ENCODE peak calls at places on chromosomes 11 and 22, in ten cellular contexts. One of them, this sample, is unnamed.

GRCh38 chr11:114525682-114526081 is 34.0 kb downstream of the NXPE1 start:
- DNase-seq in brain microvascular endothelial cell: no peak
- DNase-seq in IMR-90: no peak
- DNase-seq in GM23248: no peak
- DNase-seq in aorta: no peak
- DNase-seq in cardiac muscle cell: no peak
- DNase-seq in fibroblast of lung: no peak
- DNase-seq in stomach: no peak
- DNase-seq in tibial nerve: no peak
- DNase-seq in foreskin keratinocyte: no peak
- DNase-seq in this sample: no peak

GRCh38 chr11:112271242-112271641 is 10.6 kb upstream of the PLET1 start:
- DNase-seq in GM23248: no peak
- DNase-seq in brain microvascular endothelial cell: no peak
- DNase-seq in IMR-90: no peak
- DNase-seq in aorta: no peak
- DNase-seq in fibroblast of lung: no peak
- DNase-seq in tibial nerve: no peak
- DNase-seq in stomach: no peak
- DNase-seq in foreskin keratinocyte: no peak
- DNase-seq in cardiac muscle cell: no peak
- DNase-seq in this sample: no peak

GRCh38 chr11:12050470-12050891 is 42.1 kb upstream of the DKK3 start:
- DNase-seq in brain microvascular endothelial cell: no peak
- DNase-seq in fibroblast of lung: no peak
- DNase-seq in tibial nerve: no peak
- DNase-seq in foreskin keratinocyte: no peak
- DNase-seq in stomach: no peak
- DNase-seq in aorta: no peak
- DNase-seq in GM23248: no peak
- DNase-seq in IMR-90: no peak
- DNase-seq in cardiac muscle cell: no peak
- DNase-seq in this sample: no peak

GRCh38 chr22:39959640-39960447 is at the start of gene TMA7B:
- DNase-seq in stomach: peak
- DNase-seq in tibial nerve: no peak
- DNase-seq in foreskin keratinocyte: peak
- DNase-seq in GM23248: peak
- DNase-seq in brain microvascular endothelial cell: peak
- DNase-seq in aorta: no peak
- DNase-seq in IMR-90: peak
- DNase-seq in fibroblast of lung: peak
- DNase-seq in cardiac muscle cell: peak
- DNase-seq in this sample: no peak

GRCh38 chr11:126695293-126695692 is 305.3 kb downstream of the KIRREL3 start:
- DNase-seq in fibroblast of lung: no peak
- DNase-seq in cardiac muscle cell: no peak
- DNase-seq in GM23248: peak
- DNase-seq in brain microvascular endothelial cell: no peak
- DNase-seq in stomach: no peak
- DNase-seq in foreskin keratinocyte: no peak
- DNase-seq in IMR-90: no peak
- DNase-seq in tibial nerve: no peak
- DNase-seq in aorta: no peak
- DNase-seq in this sample: no peak

GRCh38 chr11:117187799-117188481 is 9.4 kb downstream of the SIDT2 start:
- DNase-seq in aorta: peak
- DNase-seq in tibial nerve: no peak
- DNase-seq in fibroblast of lung: no peak
- DNase-seq in GM23248: no peak
- DNase-seq in stomach: peak
- DNase-seq in cardiac muscle cell: no peak
- DNase-seq in brain microvascular endothelial cell: no peak
- DNase-seq in foreskin keratinocyte: no peak
- DNase-seq in IMR-90: no peak
- DNase-seq in this sample: peak

GRCh38 chr11:11171285-11171684 is 181.8 kb downstream of the CSNK2A3 start:
- DNase-seq in cardiac muscle cell: peak
- DNase-seq in foreskin keratinocyte: no peak
- DNase-seq in aorta: no peak
- DNase-seq in GM23248: peak
- DNase-seq in brain microvascular endothelial cell: peak
- DNase-seq in IMR-90: peak
- DNase-seq in tibial nerve: no peak
- DNase-seq in fibroblast of lung: no peak
- DNase-seq in stomach: no peak
- DNase-seq in this sample: peak

GRCh38 chr22:40423246-40423753 is 52.9 kb downstream of the SGSM3 start:
- DNase-seq in IMR-90: no peak
- DNase-seq in aorta: no peak
- DNase-seq in fibroblast of lung: no peak
- DNase-seq in foreskin keratinocyte: no peak
- DNase-seq in cardiac muscle cell: no peak
- DNase-seq in stomach: no peak
- DNase-seq in tibial nerve: no peak
- DNase-seq in brain microvascular endothelial cell: no peak
- DNase-seq in GM23248: no peak
- DNase-seq in this sample: peak

GRCh38 chr11:109853156-109853776 is 239.9 kb upstream of the ZC3H12C start:
- DNase-seq in tibial nerve: no peak
- DNase-seq in brain microvascular endothelial cell: peak
- DNase-seq in fibroblast of lung: peak
- DNase-seq in foreskin keratinocyte: peak
- DNase-seq in aorta: no peak
- DNase-seq in GM23248: peak
- DNase-seq in cardiac muscle cell: peak
- DNase-seq in IMR-90: peak
- DNase-seq in stomach: no peak
- DNase-seq in this sample: no peak

GRCh38 chr11:27535103-27535502 is 28.5 kb upstream of the LIN7C start:
- DNase-seq in tibial nerve: no peak
- DNase-seq in GM23248: no peak
- DNase-seq in IMR-90: no peak
- DNase-seq in fibroblast of lung: no peak
- DNase-seq in cardiac muscle cell: no peak
- DNase-seq in foreskin keratinocyte: no peak
- DNase-seq in stomach: no peak
- DNase-seq in brain microvascular endothelial cell: no peak
- DNase-seq in aorta: no peak
- DNase-seq in this sample: no peak

GRCh38 chr22:39519681-39520053 is 695 bp upstream of the ATF4 start:
- DNase-seq in tibial nerve: peak
- DNase-seq in fibroblast of lung: peak
- DNase-seq in aorta: peak
- DNase-seq in stomach: peak
- DNase-seq in foreskin keratinocyte: no peak
- DNase-seq in GM23248: peak
- DNase-seq in brain microvascular endothelial cell: no peak
- DNase-seq in IMR-90: no peak
- DNase-seq in cardiac muscle cell: peak
- DNase-seq in this sample: peak

GRCh38 chr11:11480951-11481350 is 127.9 kb upstream of the CSNK2A3 start:
- DNase-seq in aorta: no peak
- DNase-seq in foreskin keratinocyte: no peak
- DNase-seq in fibroblast of lung: no peak
- DNase-seq in tibial nerve: no peak
- DNase-seq in GM23248: peak
- DNase-seq in stomach: no peak
- DNase-seq in cardiac muscle cell: no peak
- DNase-seq in IMR-90: peak
- DNase-seq in brain microvascular endothelial cell: no peak
- DNase-seq in this sample: no peak

GRCh38 chr11:2744166-2744565 is 44.4 kb upstream of the KCNQ1OT1 start:
- DNase-seq in brain microvascular endothelial cell: no peak
- DNase-seq in GM23248: no peak
- DNase-seq in stomach: no peak
- DNase-seq in foreskin keratinocyte: no peak
- DNase-seq in cardiac muscle cell: no peak
- DNase-seq in aorta: no peak
- DNase-seq in tibial nerve: no peak
- DNase-seq in fibroblast of lung: no peak
- DNase-seq in IMR-90: no peak
- DNase-seq in this sample: peak

GRCh38 chr11:12280838-12281565 is 96.4 kb upstream of the PARVA start:
- DNase-seq in tibial nerve: no peak
- DNase-seq in fibroblast of lung: no peak
- DNase-seq in IMR-90: peak
- DNase-seq in brain microvascular endothelial cell: peak
- DNase-seq in aorta: no peak
- DNase-seq in GM23248: peak
- DNase-seq in cardiac muscle cell: no peak
- DNase-seq in stomach: peak
- DNase-seq in foreskin keratinocyte: no peak
- DNase-seq in this sample: no peak

GRCh38 chr11:63837027-63837688 is 1.8 kb upstream of the MARK2 start:
- DNase-seq in cardiac muscle cell: peak
- DNase-seq in stomach: peak
- DNase-seq in tibial nerve: peak
- DNase-seq in fibroblast of lung: peak
- DNase-seq in IMR-90: peak
- DNase-seq in GM23248: peak
- DNase-seq in aorta: peak
- DNase-seq in foreskin keratinocyte: peak
- DNase-seq in brain microvascular endothelial cell: peak
- DNase-seq in this sample: peak
- H3K27ac ChIP-seq in cardiac muscle cell: no peak
- H3K27ac ChIP-seq in stomach: peak
- H3K27ac ChIP-seq in tibial nerve: peak
- H3K27ac ChIP-seq in fibroblast of lung: no peak
- H3K27ac ChIP-seq in IMR-90: no peak
- H3K27ac ChIP-seq in GM23248: no peak
- H3K27ac ChIP-seq in aorta: no peak
- H3K27ac ChIP-seq in foreskin keratinocyte: no peak
- H3K27ac ChIP-seq in brain microvascular endothelial cell: no peak
- H3K27ac ChIP-seq in this sample: peak

GRCh38 chr22:46442217-46442853 is 95.1 kb downstream of the CELSR1 start:
- DNase-seq in cardiac muscle cell: no peak
- DNase-seq in tibial nerve: no peak
- DNase-seq in aorta: peak
- DNase-seq in fibroblast of lung: no peak
- DNase-seq in brain microvascular endothelial cell: no peak
- DNase-seq in foreskin keratinocyte: no peak
- DNase-seq in GM23248: no peak
- DNase-seq in IMR-90: no peak
- DNase-seq in stomach: no peak
- DNase-seq in this sample: no peak
- H3K27ac ChIP-seq in cardiac muscle cell: no peak
- H3K27ac ChIP-seq in tibial nerve: no peak
- H3K27ac ChIP-seq in aorta: no peak
- H3K27ac ChIP-seq in fibroblast of lung: no peak
- H3K27ac ChIP-seq in brain microvascular endothelial cell: no peak
- H3K27ac ChIP-seq in foreskin keratinocyte: no peak
- H3K27ac ChIP-seq in GM23248: no peak
- H3K27ac ChIP-seq in IMR-90: no peak
- H3K27ac ChIP-seq in stomach: peak
- H3K27ac ChIP-seq in this sample: no peak

DNA sequence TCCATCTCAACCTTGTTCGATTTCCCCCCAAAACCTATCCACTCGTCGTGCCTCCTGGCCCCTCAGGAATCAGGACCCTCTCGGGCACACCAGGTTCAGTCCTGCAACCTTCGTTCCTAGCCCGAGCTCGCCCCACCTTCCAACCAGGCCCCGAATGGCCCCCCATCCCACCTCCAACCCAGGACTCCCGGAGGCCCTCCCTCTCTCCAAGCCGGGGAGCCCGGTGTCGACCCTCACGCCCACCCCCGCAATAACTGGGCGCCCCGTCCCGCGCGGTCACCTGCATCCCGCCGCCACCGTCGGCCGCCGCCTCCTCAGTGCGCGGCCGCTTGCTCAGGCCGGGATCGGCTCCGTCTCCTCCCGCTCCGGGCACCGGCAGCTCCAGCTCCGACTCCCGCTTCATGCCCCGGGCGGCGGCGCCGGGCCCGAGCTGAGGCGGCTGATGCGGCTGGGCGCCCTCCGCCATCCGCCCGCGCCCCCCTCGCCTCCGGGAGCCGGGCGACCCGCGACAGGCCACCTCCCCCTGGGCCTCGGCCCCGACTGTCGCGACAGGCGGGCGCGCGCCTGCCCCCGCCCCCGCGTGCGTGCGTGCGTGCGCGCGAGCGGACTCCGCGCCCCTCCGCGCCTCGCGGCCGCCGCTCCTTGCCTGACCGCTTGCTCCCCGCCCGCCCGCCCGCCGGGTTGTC is 521 bp downstream of the RBFOX2 start:
- DNase-seq in IMR-90: no peak
- DNase-seq in cardiac muscle cell: no peak
- DNase-seq in foreskin keratinocyte: no peak
- DNase-seq in brain microvascular endothelial cell: no peak
- DNase-seq in tibial nerve: peak
- DNase-seq in GM23248: no peak
- DNase-seq in aorta: peak
- DNase-seq in stomach: no peak
- DNase-seq in fibroblast of lung: no peak
- DNase-seq in this sample: peak
- H3K27ac ChIP-seq in IMR-90: peak
- H3K27ac ChIP-seq in cardiac muscle cell: peak
- H3K27ac ChIP-seq in foreskin keratinocyte: peak
- H3K27ac ChIP-seq in brain microvascular endothelial cell: peak
- H3K27ac ChIP-seq in tibial nerve: peak
- H3K27ac ChIP-seq in GM23248: peak
- H3K27ac ChIP-seq in aorta: peak
- H3K27ac ChIP-seq in stomach: peak
- H3K27ac ChIP-seq in fibroblast of lung: peak
- H3K27ac ChIP-seq in this sample: peak

GRCh38 chr22:41888638-41889200 is 26.2 kb downstream of the SHISA8 start:
- DNase-seq in cardiac muscle cell: no peak
- DNase-seq in GM23248: peak
- DNase-seq in aorta: no peak
- DNase-seq in stomach: no peak
- DNase-seq in brain microvascular endothelial cell: no peak
- DNase-seq in tibial nerve: no peak
- DNase-seq in foreskin keratinocyte: no peak
- DNase-seq in fibroblast of lung: no peak
- DNase-seq in IMR-90: peak
- DNase-seq in this sample: no peak

GRCh38 chr22:41885116-41885515 is 29.8 kb downstream of the SHISA8 start:
- DNase-seq in GM23248: no peak
- DNase-seq in stomach: no peak
- DNase-seq in brain microvascular endothelial cell: no peak
- DNase-seq in foreskin keratinocyte: no peak
- DNase-seq in fibroblast of lung: no peak
- DNase-seq in IMR-90: no peak
- DNase-seq in aorta: no peak
- DNase-seq in tibial nerve: no peak
- DNase-seq in cardiac muscle cell: no peak
- DNase-seq in this sample: no peak

GRCh38 chr22:41885576-41885975 is 29.3 kb downstream of the SHISA8 start:
- DNase-seq in GM23248: no peak
- DNase-seq in tibial nerve: no peak
- DNase-seq in aorta: no peak
- DNase-seq in IMR-90: no peak
- DNase-seq in stomach: no peak
- DNase-seq in cardiac muscle cell: no peak
- DNase-seq in fibroblast of lung: no peak
- DNase-seq in foreskin keratinocyte: peak
- DNase-seq in brain microvascular endothelial cell: no peak
- DNase-seq in this sample: no peak

GRCh38 chr22:41880653-41881052 is 34.2 kb downstream of the SHISA8 start:
- DNase-seq in GM23248: no peak
- DNase-seq in foreskin keratinocyte: no peak
- DNase-seq in tibial nerve: no peak
- DNase-seq in fibroblast of lung: no peak
- DNase-seq in aorta: no peak
- DNase-seq in IMR-90: no peak
- DNase-seq in stomach: no peak
- DNase-seq in cardiac muscle cell: no peak
- DNase-seq in brain microvascular endothelial cell: no peak
- DNase-seq in this sample: no peak

GRCh38 chr22:41883400-41883799 is 31.5 kb downstream of the SHISA8 start:
- DNase-seq in fibroblast of lung: no peak
- DNase-seq in IMR-90: no peak
- DNase-seq in foreskin keratinocyte: no peak
- DNase-seq in brain microvascular endothelial cell: no peak
- DNase-seq in stomach: no peak
- DNase-seq in tibial nerve: no peak
- DNase-seq in cardiac muscle cell: no peak
- DNase-seq in aorta: no peak
- DNase-seq in GM23248: no peak
- DNase-seq in this sample: no peak
- H3K27ac ChIP-seq in fibroblast of lung: no peak
- H3K27ac ChIP-seq in IMR-90: no peak
- H3K27ac ChIP-seq in foreskin keratinocyte: no peak
- H3K27ac ChIP-seq in brain microvascular endothelial cell: no peak
- H3K27ac ChIP-seq in stomach: no peak
- H3K27ac ChIP-seq in tibial nerve: no peak
- H3K27ac ChIP-seq in cardiac muscle cell: no peak
- H3K27ac ChIP-seq in aorta: no peak
- H3K27ac ChIP-seq in GM23248: no peak
- H3K27ac ChIP-seq in this sample: no peak